ENCODE peak calls at places on chromosome 15, in ten cellular contexts. One of them, this sample, is unnamed.
A peak's percentile ranks its signal among the peaks of the same experiment; 100 is the strongest.

GRCh38 chr15:70289191-70289955 is 191.7 kb upstream of the TLE3 start:
- DNase-seq in Panc1: no peak
- DNase-seq in heart left ventricle: no peak
- DNase-seq in AG04450: no peak
- DNase-seq in GM06990: no peak
- DNase-seq in fibroblast of villous mesenchyme: peak; percentile 65
- DNase-seq in WERI-Rb-1: no peak
- DNase-seq in nephron progenitor cell: no peak
- DNase-seq in BE2C: no peak
- DNase-seq in thoracic aorta: no peak
- DNase-seq in this sample: no peak

GRCh38 chr15:95868450-95868849 is 462.1 kb upstream of the NR2F2 start:
- DNase-seq in Panc1: no peak
- DNase-seq in AG04450: no peak
- DNase-seq in thoracic aorta: no peak
- DNase-seq in WERI-Rb-1: no peak
- DNase-seq in GM06990: no peak
- DNase-seq in heart left ventricle: no peak
- DNase-seq in fibroblast of villous mesenchyme: no peak
- DNase-seq in BE2C: no peak
- DNase-seq in nephron progenitor cell: no peak
- DNase-seq in this sample: no peak

GRCh38 chr15:101306341-101307047 is 11.4 kb upstream of the SNRPA1 start:
- DNase-seq in WERI-Rb-1: no peak
- DNase-seq in heart left ventricle: no peak
- DNase-seq in Panc1: no peak
- DNase-seq in fibroblast of villous mesenchyme: no peak
- DNase-seq in BE2C: no peak
- DNase-seq in nephron progenitor cell: no peak
- DNase-seq in GM06990: no peak
- DNase-seq in thoracic aorta: no peak
- DNase-seq in AG04450: no peak
- DNase-seq in this sample: no peak

GRCh38 chr15:93152264-93152884 is 63.4 kb upstream of the RGMA start:
- DNase-seq in fibroblast of villous mesenchyme: no peak
- DNase-seq in Panc1: no peak
- DNase-seq in BE2C: no peak
- DNase-seq in nephron progenitor cell: no peak
- DNase-seq in thoracic aorta: no peak
- DNase-seq in AG04450: no peak
- DNase-seq in GM06990: no peak
- DNase-seq in WERI-Rb-1: no peak
- DNase-seq in heart left ventricle: no peak
- DNase-seq in this sample: no peak

GRCh38 chr15:58407786-58408185 is 24.0 kb upstream of the LIPC start:
- DNase-seq in heart left ventricle: no peak
- DNase-seq in nephron progenitor cell: no peak
- DNase-seq in AG04450: no peak
- DNase-seq in BE2C: no peak
- DNase-seq in WERI-Rb-1: no peak
- DNase-seq in fibroblast of villous mesenchyme: no peak
- DNase-seq in Panc1: no peak
- DNase-seq in GM06990: no peak
- DNase-seq in thoracic aorta: no peak
- DNase-seq in this sample: no peak

GRCh38 chr15:42919794-42920280 is 741 bp downstream of the TTBK2 start:
- DNase-seq in fibroblast of villous mesenchyme: peak; percentile 57
- DNase-seq in AG04450: no peak
- DNase-seq in Panc1: no peak
- DNase-seq in nephron progenitor cell: no peak
- DNase-seq in thoracic aorta: no peak
- DNase-seq in BE2C: peak; percentile 16
- DNase-seq in WERI-Rb-1: peak; percentile 26
- DNase-seq in heart left ventricle: no peak
- DNase-seq in GM06990: no peak
- DNase-seq in this sample: no peak

GRCh38 chr15:41961014-41961518 is 11.3 kb downstream of the EHD4 start:
- DNase-seq in heart left ventricle: no peak
- DNase-seq in WERI-Rb-1: no peak
- DNase-seq in thoracic aorta: no peak
- DNase-seq in nephron progenitor cell: no peak
- DNase-seq in GM06990: no peak
- DNase-seq in fibroblast of villous mesenchyme: peak; percentile 60
- DNase-seq in AG04450: no peak
- DNase-seq in BE2C: no peak
- DNase-seq in Panc1: peak; percentile 35
- DNase-seq in this sample: no peak

GRCh38 chr15:51334011-51334426 is 4.4 kb downstream of the CYP19A1 start:
- DNase-seq in nephron progenitor cell: no peak
- DNase-seq in Panc1: no peak
- DNase-seq in AG04450: no peak
- DNase-seq in WERI-Rb-1: peak; percentile 39
- DNase-seq in GM06990: no peak
- DNase-seq in thoracic aorta: no peak
- DNase-seq in fibroblast of villous mesenchyme: no peak
- DNase-seq in BE2C: no peak
- DNase-seq in heart left ventricle: no peak
- DNase-seq in this sample: no peak

GRCh38 chr15:92631721-92632120 is 23.9 kb downstream of the FAM174B start:
- DNase-seq in BE2C: no peak
- DNase-seq in heart left ventricle: no peak
- DNase-seq in GM06990: no peak
- DNase-seq in Panc1: no peak
- DNase-seq in AG04450: no peak
- DNase-seq in WERI-Rb-1: no peak
- DNase-seq in thoracic aorta: no peak
- DNase-seq in nephron progenitor cell: no peak
- DNase-seq in fibroblast of villous mesenchyme: no peak
- DNase-seq in this sample: peak; percentile 47

GRCh38 chr15:85289677-85290365 is 90.6 kb upstream of the AKAP13 start:
- DNase-seq in WERI-Rb-1: peak; percentile 31
- DNase-seq in Panc1: peak; percentile 32
- DNase-seq in fibroblast of villous mesenchyme: peak; percentile 34
- DNase-seq in BE2C: peak; percentile 48
- DNase-seq in thoracic aorta: peak; percentile 23
- DNase-seq in heart left ventricle: peak; percentile 73
- DNase-seq in nephron progenitor cell: peak; percentile 12
- DNase-seq in GM06990: no peak
- DNase-seq in AG04450: no peak
- DNase-seq in this sample: no peak

GRCh38 chr15:73539726-73540125 is 93.5 kb downstream of the NPTN start:
- DNase-seq in heart left ventricle: no peak
- DNase-seq in GM06990: no peak
- DNase-seq in BE2C: no peak
- DNase-seq in Panc1: no peak
- DNase-seq in fibroblast of villous mesenchyme: peak; percentile 7
- DNase-seq in AG04450: no peak
- DNase-seq in WERI-Rb-1: no peak
- DNase-seq in thoracic aorta: no peak
- DNase-seq in nephron progenitor cell: no peak
- DNase-seq in this sample: no peak
- TF ChIP-seq CTCF in heart left ventricle: no peak
- TF ChIP-seq CTCF in GM06990: no peak
- TF ChIP-seq CTCF in BE2C: no peak
- TF ChIP-seq CTCF in Panc1: peak; percentile 6
- TF ChIP-seq CTCF in fibroblast of villous mesenchyme: no peak
- TF ChIP-seq CTCF in AG04450: no peak
- TF ChIP-seq CTCF in WERI-Rb-1: no peak
- TF ChIP-seq CTCF in thoracic aorta: no peak
- TF ChIP-seq CTCF in nephron progenitor cell: no peak
- TF ChIP-seq CTCF in this sample: no peak

GRCh38 chr15:55564347-55565145 is 23.6 kb downstream of the PYGO1 start:
- DNase-seq in BE2C: no peak
- DNase-seq in fibroblast of villous mesenchyme: no peak
- DNase-seq in nephron progenitor cell: no peak
- DNase-seq in GM06990: no peak
- DNase-seq in Panc1: no peak
- DNase-seq in thoracic aorta: no peak
- DNase-seq in AG04450: no peak
- DNase-seq in heart left ventricle: no peak
- DNase-seq in WERI-Rb-1: no peak
- DNase-seq in this sample: no peak
- TF ChIP-seq CTCF in BE2C: peak; percentile 28
- TF ChIP-seq CTCF in fibroblast of villous mesenchyme: peak; percentile 27
- TF ChIP-seq CTCF in nephron progenitor cell: no peak
- TF ChIP-seq CTCF in GM06990: peak; percentile 32
- TF ChIP-seq CTCF in Panc1: peak; percentile 31
- TF ChIP-seq CTCF in thoracic aorta: no peak
- TF ChIP-seq CTCF in AG04450: no peak
- TF ChIP-seq CTCF in heart left ventricle: no peak
- TF ChIP-seq CTCF in WERI-Rb-1: peak; percentile 39
- TF ChIP-seq CTCF in this sample: no peak

GRCh38 chr15:28900892-28901586 is 15.3 kb downstream of the APBA2 start:
- DNase-seq in fibroblast of villous mesenchyme: no peak
- DNase-seq in thoracic aorta: no peak
- DNase-seq in nephron progenitor cell: no peak
- DNase-seq in Panc1: no peak
- DNase-seq in heart left ventricle: no peak
- DNase-seq in BE2C: no peak
- DNase-seq in GM06990: no peak
- DNase-seq in WERI-Rb-1: no peak
- DNase-seq in AG04450: no peak
- DNase-seq in this sample: no peak

GRCh38 chr15:28903555-28903954 is 17.8 kb downstream of the APBA2 start:
- DNase-seq in thoracic aorta: no peak
- DNase-seq in fibroblast of villous mesenchyme: no peak
- DNase-seq in WERI-Rb-1: no peak
- DNase-seq in BE2C: no peak
- DNase-seq in GM06990: no peak
- DNase-seq in nephron progenitor cell: no peak
- DNase-seq in Panc1: no peak
- DNase-seq in heart left ventricle: no peak
- DNase-seq in AG04450: no peak
- DNase-seq in this sample: no peak

GRCh38 chr15:28901587-28901980 is 15.8 kb downstream of the APBA2 start:
- DNase-seq in nephron progenitor cell: no peak
- DNase-seq in Panc1: no peak
- DNase-seq in GM06990: no peak
- DNase-seq in AG04450: no peak
- DNase-seq in thoracic aorta: no peak
- DNase-seq in BE2C: no peak
- DNase-seq in heart left ventricle: no peak
- DNase-seq in WERI-Rb-1: no peak
- DNase-seq in fibroblast of villous mesenchyme: no peak
- DNase-seq in this sample: no peak

GRCh38 chr15:28902856-28903255 is 17.1 kb downstream of the APBA2 start:
- DNase-seq in GM06990: no peak
- DNase-seq in AG04450: no peak
- DNase-seq in nephron progenitor cell: no peak
- DNase-seq in WERI-Rb-1: no peak
- DNase-seq in thoracic aorta: no peak
- DNase-seq in fibroblast of villous mesenchyme: no peak
- DNase-seq in heart left ventricle: no peak
- DNase-seq in Panc1: no peak
- DNase-seq in BE2C: no peak
- DNase-seq in this sample: no peak

DNA sequence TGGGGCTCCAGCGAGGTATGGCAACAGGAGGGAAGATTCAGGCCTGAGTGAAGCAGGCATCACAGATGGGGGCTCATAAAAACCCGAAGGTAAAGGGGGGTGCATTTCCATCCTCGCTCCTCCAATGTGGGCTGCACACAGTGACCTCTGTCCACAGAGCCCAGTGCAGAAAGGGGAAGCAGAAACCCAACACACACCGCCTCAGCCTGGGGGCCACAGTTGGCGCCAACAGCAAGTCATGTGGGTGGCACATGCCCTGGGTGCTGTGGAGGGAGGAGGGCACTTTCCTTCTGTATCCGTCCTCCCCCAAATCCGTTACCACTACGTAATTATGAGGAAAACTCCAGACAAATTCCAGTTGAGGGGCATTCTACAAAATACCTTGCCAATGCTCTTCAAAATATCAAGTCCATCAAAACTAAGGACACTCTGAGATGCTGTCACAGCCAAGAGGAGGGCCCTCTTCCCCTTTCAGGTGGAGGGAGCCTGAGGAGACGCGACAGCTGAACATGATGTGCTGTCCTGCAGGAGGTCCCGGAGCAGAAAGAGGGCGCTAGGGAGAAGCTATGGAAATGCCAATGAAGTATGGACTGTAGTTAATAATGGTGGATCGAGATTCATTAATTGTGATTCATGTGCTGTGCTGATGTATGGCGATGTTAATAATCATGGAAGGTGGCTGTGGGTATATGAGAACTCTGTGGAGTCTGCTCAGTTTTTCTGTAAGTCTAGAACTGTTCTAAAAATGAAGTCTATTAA is 16.4 kb downstream of the APBA2 start:
- DNase-seq in fibroblast of villous mesenchyme: no peak
- DNase-seq in WERI-Rb-1: peak; percentile 40
- DNase-seq in AG04450: no peak
- DNase-seq in BE2C: no peak
- DNase-seq in Panc1: no peak
- DNase-seq in GM06990: no peak
- DNase-seq in thoracic aorta: no peak
- DNase-seq in nephron progenitor cell: no peak
- DNase-seq in heart left ventricle: no peak
- DNase-seq in this sample: no peak
- TF ChIP-seq CTCF in fibroblast of villous mesenchyme: peak; percentile 29
- TF ChIP-seq CTCF in WERI-Rb-1: peak; percentile 51
- TF ChIP-seq CTCF in AG04450: no peak
- TF ChIP-seq CTCF in BE2C: peak; percentile 51
- TF ChIP-seq CTCF in Panc1: no peak
- TF ChIP-seq CTCF in GM06990: peak; percentile 5
- TF ChIP-seq CTCF in thoracic aorta: no peak
- TF ChIP-seq CTCF in nephron progenitor cell: no peak
- TF ChIP-seq CTCF in heart left ventricle: no peak
- TF ChIP-seq CTCF in this sample: no peak

GRCh38 chr15:68277131-68277604 is 377 bp upstream of the FEM1B start:
- DNase-seq in WERI-Rb-1: peak; percentile 59
- DNase-seq in fibroblast of villous mesenchyme: peak; percentile 56
- DNase-seq in nephron progenitor cell: no peak
- DNase-seq in Panc1: no peak
- DNase-seq in GM06990: no peak
- DNase-seq in AG04450: no peak
- DNase-seq in thoracic aorta: no peak
- DNase-seq in BE2C: peak; percentile 60
- DNase-seq in heart left ventricle: peak; percentile 69
- DNase-seq in this sample: no peak

GRCh38 chr15:68276668-68277067 is 877 bp upstream of the FEM1B start:
- DNase-seq in Panc1: no peak
- DNase-seq in thoracic aorta: no peak
- DNase-seq in WERI-Rb-1: no peak
- DNase-seq in GM06990: no peak
- DNase-seq in nephron progenitor cell: no peak
- DNase-seq in heart left ventricle: no peak
- DNase-seq in AG04450: no peak
- DNase-seq in fibroblast of villous mesenchyme: no peak
- DNase-seq in BE2C: no peak
- DNase-seq in this sample: no peak

GRCh38 chr15:68278345-68279217 is 1.0 kb downstream of the FEM1B start:
- DNase-seq in nephron progenitor cell: no peak
- DNase-seq in AG04450: no peak
- DNase-seq in thoracic aorta: no peak
- DNase-seq in WERI-Rb-1: peak; percentile 71
- DNase-seq in Panc1: no peak
- DNase-seq in GM06990: no peak
- DNase-seq in heart left ventricle: no peak
- DNase-seq in BE2C: peak; percentile 82
- DNase-seq in fibroblast of villous mesenchyme: peak; percentile 51
- DNase-seq in this sample: no peak

GRCh38 chr15:68279218-68279533 is 1.6 kb downstream of the FEM1B start:
- DNase-seq in GM06990: no peak
- DNase-seq in heart left ventricle: no peak
- DNase-seq in fibroblast of villous mesenchyme: no peak
- DNase-seq in thoracic aorta: no peak
- DNase-seq in AG04450: no peak
- DNase-seq in nephron progenitor cell: no peak
- DNase-seq in WERI-Rb-1: no peak
- DNase-seq in BE2C: no peak
- DNase-seq in Panc1: no peak
- DNase-seq in this sample: no peak

GRCh38 chr15:68277605-68278344 is at the start of gene FEM1B:
- DNase-seq in BE2C: peak; percentile 92
- DNase-seq in GM06990: peak; percentile 97
- DNase-seq in nephron progenitor cell: peak; percentile 83
- DNase-seq in heart left ventricle: peak; percentile 95
- DNase-seq in thoracic aorta: peak; percentile 60
- DNase-seq in AG04450: peak; percentile 80
- DNase-seq in Panc1: peak; percentile 72
- DNase-seq in WERI-Rb-1: peak; percentile 91
- DNase-seq in fibroblast of villous mesenchyme: peak; percentile 95
- DNase-seq in this sample: peak; percentile 56
- TF ChIP-seq CTCF in BE2C: no peak
- TF ChIP-seq CTCF in GM06990: no peak
- TF ChIP-seq CTCF in nephron progenitor cell: peak; percentile 33
- TF ChIP-seq CTCF in heart left ventricle: peak; percentile 13
- TF ChIP-seq CTCF in thoracic aorta: peak; percentile 47
- TF ChIP-seq CTCF in AG04450: no peak
- TF ChIP-seq CTCF in Panc1: no peak
- TF ChIP-seq CTCF in WERI-Rb-1: no peak
- TF ChIP-seq CTCF in fibroblast of villous mesenchyme: no peak
- TF ChIP-seq CTCF in this sample: no peak

This sample was measured in ascending aorta.